ENCODE peak calls at places on chromosomes 4 and X, in six cellular contexts. One of them, this sample, is unnamed.

GRCh38 chr4:65668201-65669007 is 1.9 kb downstream of the EPHA5 start:
- DNase-seq in fibroblast of the aortic adventitia: peak; percentile 67
- DNase-seq in AG09309: no peak
- DNase-seq in left ventricle myocardium inferior: no peak
- DNase-seq in AG04450: no peak
- DNase-seq in cardiac muscle cell: peak; percentile 55
- DNase-seq in this sample: peak; percentile 16

GRCh38 chr4:166941629-166942028 is 292.7 kb downstream of the SPOCK3 start:
- DNase-seq in cardiac muscle cell: no peak
- DNase-seq in AG04450: no peak
- DNase-seq in AG09309: no peak
- DNase-seq in fibroblast of the aortic adventitia: peak; percentile 41
- DNase-seq in left ventricle myocardium inferior: no peak
- DNase-seq in this sample: peak; percentile 11

GRCh38 chr4:112276113-112276512 is 9.6 kb downstream of the TIFA start:
- DNase-seq in AG04450: no peak
- DNase-seq in left ventricle myocardium inferior: no peak
- DNase-seq in fibroblast of the aortic adventitia: no peak
- DNase-seq in AG09309: no peak
- DNase-seq in cardiac muscle cell: no peak
- DNase-seq in this sample: no peak

GRCh38 chr4:153579872-153580271 is 104.2 kb upstream of the TLR2 start:
- DNase-seq in cardiac muscle cell: no peak
- DNase-seq in AG04450: no peak
- DNase-seq in fibroblast of the aortic adventitia: no peak
- DNase-seq in AG09309: no peak
- DNase-seq in left ventricle myocardium inferior: no peak
- DNase-seq in this sample: no peak

GRCh38 chrX:113802837-113803236 is 781.0 kb upstream of the HTR2C start:
- DNase-seq in left ventricle myocardium inferior: no peak
- DNase-seq in AG09309: no peak
- DNase-seq in fibroblast of the aortic adventitia: peak; percentile 0
- DNase-seq in AG04450: no peak
- DNase-seq in cardiac muscle cell: no peak
- DNase-seq in this sample: no peak

GRCh38 chr4:13533670-13534343 is 10.5 kb downstream of the NKX3-2 start:
- DNase-seq in cardiac muscle cell: no peak
- DNase-seq in AG09309: no peak
- DNase-seq in fibroblast of the aortic adventitia: no peak
- DNase-seq in left ventricle myocardium inferior: no peak
- DNase-seq in AG04450: no peak
- DNase-seq in this sample: no peak

GRCh38 chr4:19832388-19832787 is 419.3 kb upstream of the SLIT2 start:
- DNase-seq in AG09309: no peak
- DNase-seq in fibroblast of the aortic adventitia: peak; percentile 46
- DNase-seq in left ventricle myocardium inferior: no peak
- DNase-seq in cardiac muscle cell: no peak
- DNase-seq in AG04450: no peak
- DNase-seq in this sample: peak; percentile 31

GRCh38 chr4:66575024-66575696 is 904.9 kb upstream of the EPHA5 start:
- DNase-seq in AG09309: no peak
- DNase-seq in left ventricle myocardium inferior: no peak
- DNase-seq in AG04450: no peak
- DNase-seq in fibroblast of the aortic adventitia: peak; percentile 97
- DNase-seq in cardiac muscle cell: no peak
- DNase-seq in this sample: peak; percentile 73

GRCh38 chr4:166128452-166128851 is 255.4 kb downstream of the TLL1 start:
- DNase-seq in fibroblast of the aortic adventitia: peak; percentile 87
- DNase-seq in AG09309: no peak
- DNase-seq in left ventricle myocardium inferior: no peak
- DNase-seq in cardiac muscle cell: no peak
- DNase-seq in AG04450: no peak
- DNase-seq in this sample: peak; percentile 79

GRCh38 chr4:156169011-156169410 is 215.3 kb upstream of the CTSO start:
- DNase-seq in AG04450: peak; percentile 79
- DNase-seq in left ventricle myocardium inferior: peak; percentile 17
- DNase-seq in cardiac muscle cell: peak; percentile 49
- DNase-seq in fibroblast of the aortic adventitia: peak; percentile 94
- DNase-seq in AG09309: peak; percentile 83
- DNase-seq in this sample: peak; percentile 94

GRCh38 chr4:158856852-158857251 is 88.0 kb downstream of the FNIP2 start:
- DNase-seq in left ventricle myocardium inferior: no peak
- DNase-seq in AG04450: peak; percentile 8
- DNase-seq in fibroblast of the aortic adventitia: peak; percentile 76
- DNase-seq in cardiac muscle cell: peak; percentile 20
- DNase-seq in AG09309: peak; percentile 17
- DNase-seq in this sample: peak; percentile 62

GRCh38 chr4:7077371-7077770 is 9.5 kb upstream of the GRPEL1 start:
- DNase-seq in cardiac muscle cell: no peak
- DNase-seq in AG04450: no peak
- DNase-seq in AG09309: no peak
- DNase-seq in fibroblast of the aortic adventitia: no peak
- DNase-seq in left ventricle myocardium inferior: no peak
- DNase-seq in this sample: no peak

DNA sequence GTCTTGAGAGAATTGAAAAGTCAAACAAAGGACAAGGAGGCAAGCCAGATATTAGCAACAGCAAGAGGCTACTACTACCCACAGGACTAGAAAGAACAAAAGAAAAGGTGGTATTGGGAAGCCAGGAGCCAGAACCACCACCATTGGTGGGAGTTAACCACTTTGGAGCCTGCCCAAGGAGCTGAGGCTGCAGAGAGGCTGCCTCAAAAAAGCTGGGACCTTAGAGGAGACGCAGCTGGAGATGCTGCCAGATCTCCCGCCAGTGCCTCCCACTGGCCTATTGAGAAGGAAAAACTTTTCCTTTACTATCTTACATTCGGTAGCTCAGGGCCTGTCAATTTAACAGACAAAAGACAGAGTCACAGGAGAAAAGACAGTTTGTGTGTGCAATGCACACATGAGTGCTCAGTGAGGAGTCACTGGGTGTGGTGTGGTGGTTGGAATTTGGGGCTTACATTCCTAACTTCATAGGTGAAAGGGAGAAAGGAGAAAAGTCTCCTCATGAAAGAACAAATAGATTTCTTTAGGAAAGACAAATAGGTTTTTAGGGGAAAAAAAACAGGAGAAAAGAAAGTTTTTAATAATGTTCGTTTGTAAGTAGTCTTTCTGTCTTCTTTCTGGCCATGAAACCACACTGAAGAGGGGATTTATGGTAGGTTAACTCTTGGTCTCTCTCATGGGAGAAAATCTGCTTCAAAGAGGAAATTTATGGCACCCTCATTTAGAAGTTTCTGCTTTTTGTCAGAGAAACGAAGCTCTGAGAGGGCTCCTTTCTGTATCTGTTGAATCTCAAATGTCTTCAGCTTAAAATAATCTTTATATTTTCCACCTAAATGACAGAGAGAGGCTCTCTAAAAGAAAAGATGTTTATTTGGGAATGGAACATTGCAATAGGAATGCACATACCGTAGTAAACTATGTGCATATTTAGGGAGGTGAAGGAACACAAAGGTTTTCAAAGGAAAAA is 52.6 kb upstream of the HPSE start:
- DNase-seq in fibroblast of the aortic adventitia: peak; percentile 17
- DNase-seq in AG04450: no peak
- DNase-seq in cardiac muscle cell: no peak
- DNase-seq in AG09309: no peak
- DNase-seq in left ventricle myocardium inferior: no peak
- DNase-seq in this sample: no peak
- TF ChIP-seq CTCF in fibroblast of the aortic adventitia: no peak
- TF ChIP-seq CTCF in AG04450: no peak
- TF ChIP-seq CTCF in cardiac muscle cell: peak; percentile 5
- TF ChIP-seq CTCF in AG09309: no peak
- TF ChIP-seq CTCF in left ventricle myocardium inferior: no peak
- TF ChIP-seq CTCF in this sample: no peak

DNA sequence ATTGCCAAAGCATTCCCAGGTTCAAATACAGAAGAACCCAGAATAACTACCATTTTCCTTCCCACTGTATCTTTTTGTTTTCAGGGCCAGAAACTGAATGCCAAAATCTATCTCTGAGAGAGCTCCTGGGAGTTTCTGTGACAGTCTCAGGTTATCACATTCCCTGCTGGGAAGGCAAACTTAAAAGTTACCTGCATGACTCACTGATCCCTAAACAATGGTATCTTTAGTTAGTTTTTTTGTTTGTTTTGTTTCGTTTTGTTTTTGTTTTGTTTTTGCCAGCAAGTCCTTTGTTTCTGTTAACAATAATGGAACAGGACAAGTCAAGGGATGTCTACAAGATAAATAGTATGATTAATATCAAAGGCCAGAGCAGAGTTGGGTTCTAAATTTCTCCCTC is 34.3 kb downstream of the PAPSS1 start:
- DNase-seq in left ventricle myocardium inferior: no peak
- DNase-seq in AG09309: no peak
- DNase-seq in cardiac muscle cell: no peak
- DNase-seq in AG04450: no peak
- DNase-seq in fibroblast of the aortic adventitia: no peak
- DNase-seq in this sample: no peak
- H3K4me3 ChIP-seq in left ventricle myocardium inferior: no peak overlapping the region
- H3K4me3 ChIP-seq in AG09309: no peak overlapping the region
- H3K4me3 ChIP-seq in cardiac muscle cell: no peak overlapping the region
- H3K4me3 ChIP-seq in AG04450: no peak overlapping the region
- H3K4me3 ChIP-seq in fibroblast of the aortic adventitia: no peak overlapping the region
- H3K4me3 ChIP-seq in this sample: no peak overlapping the region

GRCh38 chrX:120857240-120857639 is 18.4 kb downstream of the CT47B1 start:
- DNase-seq in AG09309: no peak
- DNase-seq in cardiac muscle cell: no peak
- DNase-seq in fibroblast of the aortic adventitia: no peak
- DNase-seq in AG04450: no peak
- DNase-seq in left ventricle myocardium inferior: no peak
- DNase-seq in this sample: peak; percentile 2
- TF ChIP-seq CTCF in AG09309: peak; percentile 31
- TF ChIP-seq CTCF in cardiac muscle cell: no peak
- TF ChIP-seq CTCF in fibroblast of the aortic adventitia: no peak
- TF ChIP-seq CTCF in AG04450: no peak
- TF ChIP-seq CTCF in left ventricle myocardium inferior: no peak
- TF ChIP-seq CTCF in this sample: peak; percentile 4

GRCh38 chr4:3829954-3830773 is 64.0 kb downstream of the ADRA2C start:
- DNase-seq in left ventricle myocardium inferior: no peak
- DNase-seq in AG09309: no peak
- DNase-seq in fibroblast of the aortic adventitia: no peak
- DNase-seq in AG04450: no peak
- DNase-seq in cardiac muscle cell: no peak
- DNase-seq in this sample: no peak

GRCh38 chr4:3830774-3831528 is 64.8 kb downstream of the ADRA2C start:
- DNase-seq in fibroblast of the aortic adventitia: no peak
- DNase-seq in AG09309: no peak
- DNase-seq in AG04450: no peak
- DNase-seq in cardiac muscle cell: no peak
- DNase-seq in left ventricle myocardium inferior: no peak
- DNase-seq in this sample: no peak

GRCh38 chr4:3828546-3828945 is 62.4 kb downstream of the ADRA2C start:
- DNase-seq in cardiac muscle cell: no peak
- DNase-seq in AG04450: no peak
- DNase-seq in left ventricle myocardium inferior: no peak
- DNase-seq in fibroblast of the aortic adventitia: no peak
- DNase-seq in AG09309: no peak
- DNase-seq in this sample: no peak

GRCh38 chr4:3827616-3828492 is 61.7 kb downstream of the ADRA2C start:
- DNase-seq in AG09309: no peak
- DNase-seq in AG04450: no peak
- DNase-seq in fibroblast of the aortic adventitia: peak; percentile 60
- DNase-seq in cardiac muscle cell: no peak
- DNase-seq in left ventricle myocardium inferior: peak; percentile 85
- DNase-seq in this sample: peak; percentile 37

DNA sequence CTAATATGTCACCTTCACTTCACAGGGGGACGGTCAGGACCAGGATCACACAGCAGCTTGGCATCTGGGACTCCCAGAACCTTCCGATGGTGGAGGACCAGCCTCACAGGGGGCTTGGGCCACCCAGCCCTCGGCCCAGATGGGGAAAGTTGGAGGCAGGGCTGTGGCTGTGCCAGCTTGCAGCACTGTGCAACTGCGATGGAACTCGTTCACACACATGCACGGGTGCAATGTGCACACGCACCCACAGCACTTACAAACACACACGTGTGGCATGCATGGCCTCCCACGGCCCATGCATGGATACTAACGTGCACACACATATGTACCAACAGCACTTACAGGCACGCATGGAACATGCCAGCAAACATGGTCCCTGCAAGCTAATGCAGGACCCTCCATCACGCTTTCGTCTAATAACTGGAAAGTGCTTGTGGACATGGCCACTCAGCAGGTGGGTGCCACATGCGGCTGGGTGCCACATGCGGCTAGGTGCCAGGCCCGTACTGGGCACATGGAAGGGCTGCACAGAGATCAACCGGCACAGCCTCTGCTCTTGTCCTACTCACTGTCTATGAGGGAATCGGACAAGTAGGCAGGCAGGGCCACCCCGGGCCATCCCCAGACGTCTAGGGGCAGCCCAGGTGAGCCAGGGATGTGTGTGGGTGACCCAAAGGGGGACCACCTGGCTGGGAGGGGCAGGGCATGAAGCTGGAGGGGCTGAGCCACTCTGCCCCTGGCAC is 63.2 kb downstream of the ADRA2C start:
- DNase-seq in cardiac muscle cell: no peak
- DNase-seq in fibroblast of the aortic adventitia: no peak
- DNase-seq in AG04450: no peak
- DNase-seq in left ventricle myocardium inferior: no peak
- DNase-seq in AG09309: no peak
- DNase-seq in this sample: no peak
- H3K4me3 ChIP-seq in cardiac muscle cell: no peak overlapping the region
- H3K4me3 ChIP-seq in fibroblast of the aortic adventitia: no peak overlapping the region
- H3K4me3 ChIP-seq in AG04450: no peak overlapping the region
- H3K4me3 ChIP-seq in left ventricle myocardium inferior: no peak overlapping the region
- H3K4me3 ChIP-seq in AG09309: no peak overlapping the region
- H3K4me3 ChIP-seq in this sample: no peak overlapping the region

DNA sequence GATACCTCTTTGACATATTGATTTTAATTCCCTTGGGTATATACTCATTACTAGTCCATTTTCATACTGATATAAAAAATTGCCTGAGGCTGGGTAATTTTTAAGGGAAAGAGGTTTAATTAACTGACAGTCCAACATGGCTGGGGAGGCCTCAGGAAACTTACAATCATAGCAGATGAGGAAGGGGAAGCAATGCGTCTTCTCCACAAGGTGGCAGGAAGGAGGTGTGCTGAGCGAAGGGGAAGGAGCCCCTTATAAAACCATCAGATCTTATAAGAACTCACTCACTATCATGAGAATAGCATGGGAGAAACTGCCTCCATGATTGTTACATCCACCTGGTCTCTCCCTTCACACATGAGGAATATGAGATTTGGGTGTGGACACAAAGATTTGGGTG is 42.4 kb downstream of the MSX1 start:
- DNase-seq in cardiac muscle cell: no peak
- DNase-seq in AG04450: no peak
- DNase-seq in left ventricle myocardium inferior: no peak
- DNase-seq in fibroblast of the aortic adventitia: no peak
- DNase-seq in AG09309: no peak
- DNase-seq in this sample: no peak
- TF ChIP-seq CTCF in cardiac muscle cell: no peak
- TF ChIP-seq CTCF in AG04450: peak; percentile 11
- TF ChIP-seq CTCF in left ventricle myocardium inferior: no peak
- TF ChIP-seq CTCF in fibroblast of the aortic adventitia: peak; percentile 28
- TF ChIP-seq CTCF in AG09309: no peak
- TF ChIP-seq CTCF in this sample: peak; percentile 9

This sample was measured in fibroblast of mammary gland.